ENCODE peak calls at places on chromosomes 2 and 18, in nine cellular contexts. One of them, this sample, is unnamed.

GRCh38 chr2:9950521-9951271 is 797 bp upstream of the GRHL1 start:
- DNase-seq in sigmoid colon: peak; percentile 75
- DNase-seq in heart right ventricle: peak; percentile 52
- DNase-seq in PC-3: peak; percentile 31
- DNase-seq in brain microvascular endothelial cell: no peak
- DNase-seq in tibial nerve: no peak
- DNase-seq in GM06990: peak; percentile 68
- DNase-seq in right cardiac atrium: peak; percentile 38
- DNase-seq in vagina: no peak
- DNase-seq in this sample: no peak

GRCh38 chr2:128366746-128367511 is 48.3 kb upstream of the HS6ST1 start:
- DNase-seq in sigmoid colon: peak; percentile 43
- DNase-seq in heart right ventricle: no peak
- DNase-seq in PC-3: no peak
- DNase-seq in brain microvascular endothelial cell: no peak
- DNase-seq in tibial nerve: no peak
- DNase-seq in GM06990: no peak
- DNase-seq in right cardiac atrium: no peak
- DNase-seq in vagina: no peak
- DNase-seq in this sample: no peak

GRCh38 chr2:177242136-177242987 is 22.2 kb downstream of the NFE2L2 start:
- DNase-seq in sigmoid colon: peak; percentile 67
- DNase-seq in heart right ventricle: no peak
- DNase-seq in PC-3: peak; percentile 92
- DNase-seq in brain microvascular endothelial cell: peak; percentile 74
- DNase-seq in tibial nerve: peak; percentile 43
- DNase-seq in GM06990: no peak
- DNase-seq in right cardiac atrium: no peak
- DNase-seq in vagina: no peak
- DNase-seq in this sample: no peak

GRCh38 chr2:86704482-86704971 is 15.6 kb upstream of the RMND5A start:
- DNase-seq in sigmoid colon: no peak
- DNase-seq in heart right ventricle: peak; percentile 29
- DNase-seq in PC-3: peak; percentile 93
- DNase-seq in brain microvascular endothelial cell: peak; percentile 69
- DNase-seq in tibial nerve: no peak
- DNase-seq in GM06990: no peak
- DNase-seq in right cardiac atrium: peak; percentile 20
- DNase-seq in vagina: no peak
- DNase-seq in this sample: no peak

GRCh38 chr2:174330945-174331619 is 3.7 kb upstream of the SP9 start:
- DNase-seq in sigmoid colon: no peak
- DNase-seq in heart right ventricle: no peak
- DNase-seq in PC-3: no peak
- DNase-seq in brain microvascular endothelial cell: no peak
- DNase-seq in tibial nerve: no peak
- DNase-seq in GM06990: no peak
- DNase-seq in right cardiac atrium: no peak
- DNase-seq in vagina: no peak
- DNase-seq in this sample: no peak

GRCh38 chr2:102677219-102678215 is 58.2 kb downstream of the SLC9A2 start:
- DNase-seq in sigmoid colon: no peak
- DNase-seq in heart right ventricle: no peak
- DNase-seq in PC-3: peak; percentile 21
- DNase-seq in brain microvascular endothelial cell: no peak
- DNase-seq in tibial nerve: no peak
- DNase-seq in GM06990: no peak
- DNase-seq in right cardiac atrium: no peak
- DNase-seq in vagina: no peak
- DNase-seq in this sample: no peak

GRCh38 chr18:37385846-37386435 is 179.7 kb downstream of the CELF4 start:
- DNase-seq in sigmoid colon: no peak
- DNase-seq in heart right ventricle: no peak
- DNase-seq in PC-3: peak; percentile 47
- DNase-seq in brain microvascular endothelial cell: no peak
- DNase-seq in tibial nerve: no peak
- DNase-seq in GM06990: no peak
- DNase-seq in right cardiac atrium: no peak
- DNase-seq in vagina: no peak
- DNase-seq in this sample: no peak

GRCh38 chr2:240350006-240350355 is 85.5 kb upstream of the GPC1 start:
- DNase-seq in sigmoid colon: peak; percentile 57
- DNase-seq in heart right ventricle: no peak
- DNase-seq in PC-3: no peak
- DNase-seq in brain microvascular endothelial cell: no peak
- DNase-seq in tibial nerve: no peak
- DNase-seq in GM06990: no peak
- DNase-seq in right cardiac atrium: no peak
- DNase-seq in vagina: no peak
- DNase-seq in this sample: no peak

GRCh38 chr2:71556811-71557210 is 103.5 kb downstream of the DYSF start:
- DNase-seq in sigmoid colon: no peak
- DNase-seq in heart right ventricle: no peak
- DNase-seq in PC-3: no peak
- DNase-seq in brain microvascular endothelial cell: no peak
- DNase-seq in tibial nerve: no peak
- DNase-seq in GM06990: no peak
- DNase-seq in right cardiac atrium: no peak
- DNase-seq in vagina: no peak
- DNase-seq in this sample: no peak

GRCh38 chr2:149451417-149452165 is 121.2 kb downstream of the LYPD6 start:
- DNase-seq in sigmoid colon: no peak
- DNase-seq in heart right ventricle: no peak
- DNase-seq in PC-3: peak; percentile 14
- DNase-seq in brain microvascular endothelial cell: no peak
- DNase-seq in tibial nerve: no peak
- DNase-seq in GM06990: no peak
- DNase-seq in right cardiac atrium: no peak
- DNase-seq in vagina: no peak
- DNase-seq in this sample: no peak

GRCh38 chr2:83115606-83116005 is 1343.5 kb downstream of the SUCLG1 start:
- DNase-seq in sigmoid colon: no peak
- DNase-seq in heart right ventricle: no peak
- DNase-seq in PC-3: peak; percentile 86
- DNase-seq in brain microvascular endothelial cell: no peak
- DNase-seq in tibial nerve: no peak
- DNase-seq in GM06990: no peak
- DNase-seq in right cardiac atrium: no peak
- DNase-seq in vagina: no peak
- DNase-seq in this sample: no peak

GRCh38 chr2:136048886-136049832 is 63.7 kb upstream of the DARS1 start:
- DNase-seq in sigmoid colon: no peak
- DNase-seq in heart right ventricle: no peak
- DNase-seq in PC-3: no peak
- DNase-seq in brain microvascular endothelial cell: no peak
- DNase-seq in tibial nerve: no peak
- DNase-seq in GM06990: no peak
- DNase-seq in right cardiac atrium: no peak
- DNase-seq in vagina: no peak
- DNase-seq in this sample: no peak

GRCh38 chr2:9299444-9300100 is 93.0 kb downstream of the ASAP2 start:
- DNase-seq in sigmoid colon: no peak
- DNase-seq in heart right ventricle: no peak
- DNase-seq in PC-3: no peak
- DNase-seq in brain microvascular endothelial cell: no peak
- DNase-seq in tibial nerve: no peak
- DNase-seq in GM06990: no peak
- DNase-seq in right cardiac atrium: no peak
- DNase-seq in vagina: no peak
- DNase-seq in this sample: no peak

GRCh38 chr2:224217962-224218347 is 178.9 kb upstream of the SERPINE2 start:
- DNase-seq in sigmoid colon: no peak
- DNase-seq in heart right ventricle: no peak
- DNase-seq in PC-3: no peak
- DNase-seq in brain microvascular endothelial cell: peak; percentile 87
- DNase-seq in tibial nerve: no peak
- DNase-seq in GM06990: no peak
- DNase-seq in right cardiac atrium: peak; percentile 49
- DNase-seq in vagina: no peak
- DNase-seq in this sample: no peak

GRCh38 chr2:109371481-109372170 is 242.1 kb downstream of the SEPTIN10 start:
- DNase-seq in sigmoid colon: peak; percentile 57
- DNase-seq in heart right ventricle: no peak
- DNase-seq in PC-3: no peak
- DNase-seq in brain microvascular endothelial cell: no peak
- DNase-seq in tibial nerve: no peak
- DNase-seq in GM06990: no peak
- DNase-seq in right cardiac atrium: no peak
- DNase-seq in vagina: peak; percentile 52
- DNase-seq in this sample: no peak

GRCh38 chr2:179049546-179050311 is at the start of gene CCDC141:
- DNase-seq in sigmoid colon: no peak
- DNase-seq in heart right ventricle: no peak
- DNase-seq in PC-3: no peak
- DNase-seq in brain microvascular endothelial cell: peak; percentile 7
- DNase-seq in tibial nerve: no peak
- DNase-seq in GM06990: peak; percentile 37
- DNase-seq in right cardiac atrium: peak; percentile 19
- DNase-seq in vagina: no peak
- DNase-seq in this sample: no peak

GRCh38 chr2:109676346-109676897 is 62.3 kb downstream of the SOWAHC start:
- DNase-seq in sigmoid colon: no peak
- DNase-seq in heart right ventricle: no peak
- DNase-seq in PC-3: no peak
- DNase-seq in brain microvascular endothelial cell: no peak
- DNase-seq in tibial nerve: no peak
- DNase-seq in GM06990: no peak
- DNase-seq in right cardiac atrium: no peak
- DNase-seq in vagina: no peak
- DNase-seq in this sample: no peak

GRCh38 chr2:98508690-98509054 is 64.0 kb downstream of the INPP4A start:
- DNase-seq in sigmoid colon: peak; percentile 82
- DNase-seq in heart right ventricle: no peak
- DNase-seq in PC-3: no peak
- DNase-seq in brain microvascular endothelial cell: peak; percentile 23
- DNase-seq in tibial nerve: peak; percentile 67
- DNase-seq in GM06990: no peak
- DNase-seq in right cardiac atrium: peak; percentile 75
- DNase-seq in vagina: no peak
- DNase-seq in this sample: peak; percentile 15

GRCh38 chr18:44392933-44393332 is 287.8 kb upstream of the SETBP1 start:
- DNase-seq in sigmoid colon: no peak
- DNase-seq in heart right ventricle: no peak
- DNase-seq in PC-3: peak; percentile 2
- DNase-seq in brain microvascular endothelial cell: no peak
- DNase-seq in tibial nerve: no peak
- DNase-seq in GM06990: no peak
- DNase-seq in right cardiac atrium: no peak
- DNase-seq in vagina: no peak
- DNase-seq in this sample: no peak

GRCh38 chr2:4903676-4904348 is 788.4 kb upstream of the SOX11 start:
- DNase-seq in sigmoid colon: no peak
- DNase-seq in heart right ventricle: peak; percentile 31
- DNase-seq in PC-3: no peak
- DNase-seq in brain microvascular endothelial cell: no peak
- DNase-seq in tibial nerve: no peak
- DNase-seq in GM06990: no peak
- DNase-seq in right cardiac atrium: no peak
- DNase-seq in vagina: no peak
- DNase-seq in this sample: no peak

GRCh38 chr2:240957656-240958365 is 40.6 kb upstream of the SNED1 start:
- DNase-seq in sigmoid colon: peak; percentile 35
- DNase-seq in heart right ventricle: no peak
- DNase-seq in PC-3: no peak
- DNase-seq in brain microvascular endothelial cell: no peak
- DNase-seq in tibial nerve: peak; percentile 3
- DNase-seq in GM06990: no peak
- DNase-seq in right cardiac atrium: peak; percentile 69
- DNase-seq in vagina: peak; percentile 67
- DNase-seq in this sample: no peak

GRCh38 chr2:25132296-25132630 is 36.1 kb downstream of the POMC start:
- DNase-seq in sigmoid colon: no peak
- DNase-seq in heart right ventricle: no peak
- DNase-seq in PC-3: no peak
- DNase-seq in brain microvascular endothelial cell: no peak
- DNase-seq in tibial nerve: no peak
- DNase-seq in GM06990: no peak
- DNase-seq in right cardiac atrium: no peak
- DNase-seq in vagina: no peak
- DNase-seq in this sample: no peak
- H3K4me3 ChIP-seq in sigmoid colon: no peak overlapping the region
- H3K4me3 ChIP-seq in heart right ventricle: peak overlapping the region; percentile 39
- H3K4me3 ChIP-seq in PC-3: no peak overlapping the region
- H3K4me3 ChIP-seq in brain microvascular endothelial cell: peak overlapping the region; percentile 15
- H3K4me3 ChIP-seq in tibial nerve: peak overlapping the region; percentile 49
- H3K4me3 ChIP-seq in GM06990: no peak overlapping the region
- H3K4me3 ChIP-seq in right cardiac atrium: peak overlapping the region; percentile 34
- H3K4me3 ChIP-seq in vagina: peak overlapping the region; percentile 25
- H3K4me3 ChIP-seq in this sample: no peak overlapping the region

GRCh38 chr2:219002395-219003266 is 9.4 kb upstream of the CRYBA2 start:
- DNase-seq in sigmoid colon: no peak
- DNase-seq in heart right ventricle: no peak
- DNase-seq in PC-3: peak; percentile 74
- DNase-seq in brain microvascular endothelial cell: peak; percentile 15
- DNase-seq in tibial nerve: no peak
- DNase-seq in GM06990: no peak
- DNase-seq in right cardiac atrium: no peak
- DNase-seq in vagina: no peak
- DNase-seq in this sample: peak; percentile 27
- H3K4me3 ChIP-seq in sigmoid colon: no peak overlapping the region
- H3K4me3 ChIP-seq in heart right ventricle: peak overlapping the region; percentile 18
- H3K4me3 ChIP-seq in PC-3: peak overlapping the region; percentile 66
- H3K4me3 ChIP-seq in brain microvascular endothelial cell: no peak overlapping the region
- H3K4me3 ChIP-seq in tibial nerve: peak overlapping the region; percentile 5
- H3K4me3 ChIP-seq in GM06990: no peak overlapping the region
- H3K4me3 ChIP-seq in right cardiac atrium: no peak overlapping the region
- H3K4me3 ChIP-seq in vagina: peak overlapping the region; percentile 5
- H3K4me3 ChIP-seq in this sample: peak overlapping the region; percentile 35

GRCh38 chr18:55780591-55781071 is 192.6 kb upstream of the TCF4 start:
- DNase-seq in sigmoid colon: no peak
- DNase-seq in heart right ventricle: no peak
- DNase-seq in PC-3: no peak
- DNase-seq in brain microvascular endothelial cell: no peak
- DNase-seq in tibial nerve: no peak
- DNase-seq in GM06990: no peak
- DNase-seq in right cardiac atrium: no peak
- DNase-seq in vagina: no peak
- DNase-seq in this sample: no peak
- H3K4me3 ChIP-seq in sigmoid colon: peak overlapping the region; percentile 61
- H3K4me3 ChIP-seq in heart right ventricle: peak overlapping the region; percentile 63
- H3K4me3 ChIP-seq in PC-3: peak overlapping the region; percentile 55
- H3K4me3 ChIP-seq in brain microvascular endothelial cell: peak overlapping the region; percentile 64
- H3K4me3 ChIP-seq in tibial nerve: peak overlapping the region; percentile 59
- H3K4me3 ChIP-seq in GM06990: no peak overlapping the region
- H3K4me3 ChIP-seq in right cardiac atrium: peak overlapping the region; percentile 75
- H3K4me3 ChIP-seq in vagina: peak overlapping the region; percentile 71
- H3K4me3 ChIP-seq in this sample: no peak overlapping the region

DNA sequence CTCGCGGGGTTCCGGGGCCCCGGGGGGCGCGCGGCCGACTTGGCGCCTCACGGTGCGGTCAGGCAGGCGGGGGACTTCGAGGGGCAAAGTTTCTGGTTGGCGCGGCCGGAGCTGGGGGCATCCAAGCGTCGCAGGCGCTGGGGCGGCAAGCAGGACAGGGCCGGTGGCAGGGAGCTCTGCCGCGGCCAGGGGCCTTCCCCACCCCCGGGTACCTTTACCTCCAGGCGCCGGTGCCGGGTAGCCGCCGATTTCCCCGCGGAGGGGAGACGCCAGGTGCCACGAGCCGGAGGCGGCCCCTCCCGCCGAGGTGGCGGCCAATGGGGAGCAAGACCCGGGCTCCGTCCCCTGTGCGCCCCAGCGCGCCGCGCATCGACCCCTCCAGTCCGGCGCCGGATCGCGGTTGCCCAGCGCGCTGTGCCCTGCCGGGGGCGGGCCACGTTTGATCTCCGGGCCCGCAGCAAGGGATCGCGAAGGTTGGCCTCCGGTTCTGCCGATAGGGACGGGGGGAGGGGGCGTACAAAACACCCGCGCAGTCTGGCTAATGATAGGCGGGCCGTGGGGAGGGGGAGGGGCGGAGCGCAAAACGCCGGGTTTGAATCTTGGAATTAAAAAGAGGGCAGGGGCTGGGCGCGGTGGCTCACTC is at the start of gene ST8SIA5:
- DNase-seq in sigmoid colon: no peak
- DNase-seq in heart right ventricle: no peak
- DNase-seq in PC-3: no peak
- DNase-seq in brain microvascular endothelial cell: no peak
- DNase-seq in tibial nerve: no peak
- DNase-seq in GM06990: peak; percentile 61
- DNase-seq in right cardiac atrium: no peak
- DNase-seq in vagina: no peak
- DNase-seq in this sample: no peak
- H3K4me3 ChIP-seq in sigmoid colon: peak within 1 kb of the TSS; percentile 30
- H3K4me3 ChIP-seq in heart right ventricle: peak within 1 kb of the TSS; percentile 46
- H3K4me3 ChIP-seq in PC-3: no peak within 1 kb of the TSS
- H3K4me3 ChIP-seq in brain microvascular endothelial cell: peak within 1 kb of the TSS; percentile 40
- H3K4me3 ChIP-seq in tibial nerve: peak within 1 kb of the TSS; percentile 27
- H3K4me3 ChIP-seq in GM06990: peak within 1 kb of the TSS; percentile 67
- H3K4me3 ChIP-seq in right cardiac atrium: peak within 1 kb of the TSS; percentile 34
- H3K4me3 ChIP-seq in vagina: peak within 1 kb of the TSS; percentile 22
- H3K4me3 ChIP-seq in this sample: no peak within 1 kb of the TSS

This sample was measured in effector memory CD4-positive, alpha-beta T cell.